ENCODE peak calls at places on chromosomes 7 and 10, in five cellular contexts. J, T, Q, H and O are unnamed samples.

GRCh38 chr7:92028226-92028625 is 87.6 kb downstream of the AKAP9 start:
- DNase-seq in T (no peak), H (no peak), Q (no peak), J (no peak), O (no peak)

GRCh38 chr7:109456116-109456515 is 886.4 kb downstream of the DNAJB9 start:
- DNase-seq in H (no peak), T (no peak), Q (no peak), J (no peak), O (no peak)

GRCh38 chr10:123926401-123927264 is 35.0 kb upstream of the CPXM2 start:
- DNase-seq in H (no peak), T (no peak), Q (no peak), J (no peak), O (no peak)

GRCh38 chr7:155429651-155430050 is 28.3 kb upstream of the EN2 start:
- DNase-seq in T (peak), Q (no peak), H (no peak), J (no peak), O (no peak)

GRCh38 chr10:86411852-86412550 is 45.4 kb upstream of the GRID1 start:
- DNase-seq in Q (no peak), J (no peak), T (no peak), H (no peak), O (no peak)

GRCh38 chr10:90051053-90051452 is 349.7 kb downstream of the KIF20B start:
- DNase-seq in T (no peak), Q (no peak), H (no peak), J (no peak), O (no peak)

GRCh38 chr10:48611133-48611532 is 6.3 kb upstream of the ARHGAP22 start:
- DNase-seq in T (no peak), J (no peak), H (no peak), Q (no peak), O (no peak)

GRCh38 chr10:93356516-93356915 is 125.6 kb downstream of the MYOF start:
- DNase-seq in Q (no peak), H (no peak), T (no peak), J (no peak), O (no peak)

GRCh38 chr7:73832806-73833205 is 2.0 kb downstream of the CLDN4 start:
- DNase-seq in T (no peak), H (no peak), J (no peak), Q (no peak), O (no peak)

GRCh38 chr10:59177031-59177861 is 803 bp downstream of the PHYHIPL start:
- DNase-seq in J (no peak), T (peak), Q (no peak), H (peak), O (peak)

GRCh38 chr10:16594106-16594505 is 72.4 kb upstream of the C1QL3 start:
- DNase-seq in T (no peak), J (no peak), H (no peak), Q (no peak), O (no peak)

GRCh38 chr7:155819186-155819585 is 6.9 kb upstream of the SHH start:
- DNase-seq in Q (no peak), T (peak), H (no peak), J (no peak), O (no peak)

GRCh38 chr7:129990403-129991192 is 37.8 kb upstream of the UBE2H start:
- DNase-seq in H (no peak), J (no peak), Q (no peak), T (no peak), O (no peak)

GRCh38 chr10:60258429-60258797 is 131.3 kb downstream of the ANK3 start:
- DNase-seq in J (no peak), H (no peak), T (no peak), Q (no peak), O (no peak)

GRCh38 chr10:52056296-52056695 is 257.8 kb upstream of the DKK1 start:
- DNase-seq in J (no peak), H (no peak), T (no peak), Q (no peak), O (no peak)

GRCh38 chr7:30799976-30800661 is 28.9 kb downstream of the MINDY4 start:
- DNase-seq in T (no peak), H (no peak), J (no peak), Q (no peak), O (no peak)

GRCh38 chr10:124994573-124995473 is 52.9 kb downstream of the ZRANB1 start:
- DNase-seq in H (no peak), T (peak), J (no peak), Q (peak), O (peak)

GRCh38 chr7:28316489-28316888 is 95.8 kb upstream of the CREB5 start:
- DNase-seq in H (peak), Q (no peak), T (no peak), J (no peak), O (no peak)

GRCh38 chr7:74282748-74283459 is 6.3 kb upstream of the CLIP2 start:
- DNase-seq in Q (no peak), T (no peak), H (no peak), J (no peak), O (no peak)

GRCh38 chr10:13681963-13682362 is 95.2 kb downstream of the PRPF18 start:
- DNase-seq in J (no peak), T (no peak), H (no peak), Q (no peak), O (no peak)

GRCh38 chr10:13681095-13681494 is 94.3 kb downstream of the PRPF18 start:
- DNase-seq in T (no peak), Q (no peak), H (no peak), J (no peak), O (no peak)

GRCh38 chr10:13684252-13684791 is 97.6 kb downstream of the PRPF18 start:
- DNase-seq in Q (peak), H (peak), J (peak), T (no peak), O (peak)

GRCh38 chr10:13683017-13683416 is 96.3 kb downstream of the PRPF18 start:
- DNase-seq in H (no peak), Q (no peak), T (no peak), J (no peak), O (no peak)

DNA sequence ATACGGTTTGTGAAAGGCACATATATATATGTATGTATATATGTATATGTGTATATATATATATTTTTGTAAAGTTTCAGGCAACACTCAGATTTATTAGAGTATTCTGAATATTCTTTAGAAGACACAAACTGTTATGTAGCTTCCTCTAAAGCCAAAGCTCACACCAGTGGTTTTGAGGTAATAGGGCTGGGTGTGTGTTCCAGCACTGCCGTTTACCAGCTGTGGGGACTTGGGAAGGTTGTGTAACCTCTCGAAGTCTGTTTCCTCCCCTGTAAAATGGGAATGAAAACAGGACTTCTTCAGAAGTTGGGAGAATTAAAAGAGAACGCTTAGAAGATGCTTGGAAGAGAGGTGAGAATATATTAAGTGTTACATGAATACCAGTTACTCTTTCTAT is 94.8 kb downstream of the PRPF18 start:
- DNase-seq in T (no peak), J (no peak), H (no peak), Q (no peak), O (no peak)
- TF ChIP-seq CTCF in T (no peak), J (no peak), H (no peak), Q (no peak), O (no peak)

GRCh38 chr7:46685051-46685450 is 764.0 kb upstream of the IGFBP3 start:
- DNase-seq in H (no peak), T (no peak), J (no peak), Q (no peak), O (peak)
- TF ChIP-seq CTCF in H (no peak), T (no peak), J (no peak), Q (no peak), O (peak)

GRCh38 chr10:50601974-50602373 is 21.8 kb downstream of the SGMS1 start:
- DNase-seq in Q (no peak), J (no peak), H (no peak), T (no peak), O (no peak)

GRCh38 chr10:50600286-50600685 is 23.5 kb downstream of the SGMS1 start:
- DNase-seq in T (no peak), J (no peak), Q (no peak), H (no peak), O (no peak)

GRCh38 chr10:50604049-50604640 is 19.6 kb downstream of the SGMS1 start:
- DNase-seq in T (no peak), Q (no peak), J (no peak), H (no peak), O (no peak)

GRCh38 chr10:50603151-50603850 is 20.5 kb downstream of the SGMS1 start:
- DNase-seq in J (no peak), H (no peak), Q (no peak), T (no peak), O (no peak)

GRCh38 chr10:50600831-50601466 is 22.8 kb downstream of the SGMS1 start:
- DNase-seq in J (no peak), Q (no peak), T (no peak), H (no peak), O (no peak)
- TF ChIP-seq CTCF in J (no peak), Q (no peak), T (no peak), H (no peak), O (no peak)

GRCh38 chr7:26937956-26938623 is 73.7 kb upstream of the SKAP2 start:
- DNase-seq in T (no peak), H (no peak), J (no peak), Q (no peak), O (no peak)
- TF ChIP-seq CTCF in T (no peak), H (no peak), J (no peak), Q (no peak), O (no peak)